ENCODE peak calls at places on chromosomes 16 and 17, in seven cellular contexts. P is HCT116, R is HepG2, L is SK-N-SH, G is H1, F is K562, M is GM12878. K is an unnamed sample.

GRCh38 chr16:11405331-11406176 is 60.3 kb downstream of the RMI2 start:
- DNase-seq in P (peak; percentile 34), R (peak; percentile 67), L (peak; percentile 59), G (peak; percentile 44), F (peak; percentile 56), M (no peak), K (no peak)

GRCh38 chr17:56593741-56594527 is 435 bp downstream of the NOG start:
- DNase-seq in P (no peak), R (peak; percentile 13), L (peak; percentile 84), G (no peak), F (no peak), M (no peak), K (peak; percentile 83)

GRCh38 chr17:66982011-66982508 is 17.6 kb downstream of the CACNG4 start:
- DNase-seq in P (no peak), R (no peak), L (no peak), G (no peak), F (no peak), M (no peak), K (no peak)

GRCh38 chr17:45149037-45149668 is 878 bp downstream of the HEXIM1 start:
- DNase-seq in P (peak; percentile 64), R (peak; percentile 87), L (peak; percentile 89), G (no peak), F (peak; percentile 93), M (no peak), K (peak; percentile 93)

GRCh38 chr16:19808061-19808621 is 76.5 kb downstream of the GPRC5B start:
- DNase-seq in P (no peak), R (no peak), L (no peak), G (no peak), F (no peak), M (peak; percentile 49), K (no peak)

GRCh38 chr16:65947951-65948350 is 418.5 kb upstream of the CDH5 start:
- DNase-seq in P (no peak), R (no peak), L (peak; percentile 31), G (no peak), F (no peak), M (no peak), K (no peak)

GRCh38 chr17:21474815-21475214 is 98.7 kb downstream of the KCNJ12 start:
- DNase-seq in P (no peak), R (no peak), L (no peak), G (no peak), F (no peak), M (no peak), K (no peak)

GRCh38 chr17:51124641-51125503 is 4.2 kb upstream of the SPAG9 start:
- DNase-seq in P (no peak), R (no peak), L (no peak), G (no peak), F (no peak), M (no peak), K (no peak)

GRCh38 chr17:67647482-67647881 is 70.3 kb upstream of the NOL11 start:
- DNase-seq in P (no peak), R (no peak), L (no peak), G (no peak), F (no peak), M (peak; percentile 67), K (no peak)

GRCh38 chr17:27608330-27609230 is 22.4 kb upstream of the LGALS9 start:
- DNase-seq in P (no peak), R (peak; percentile 13), L (no peak), G (no peak), F (no peak), M (no peak), K (no peak)

GRCh38 chr17:41140360-41141132 is at the start of gene KRTAP4-6:
- DNase-seq in P (no peak), R (peak; percentile 9), L (no peak), G (no peak), F (no peak), M (no peak), K (no peak)

GRCh38 chr16:23286131-23286532 is 16.0 kb upstream of the SCNN1B start:
- DNase-seq in P (no peak), R (no peak), L (no peak), G (no peak), F (no peak), M (no peak), K (no peak)

GRCh38 chr17:16989230-16989952 is 17.5 kb upstream of the TNFRSF13B start:
- DNase-seq in P (no peak), R (no peak), L (no peak), G (no peak), F (no peak), M (peak; percentile 87), K (no peak)

GRCh38 chr16:29909398-29909797 is 9.1 kb downstream of the ASPHD1 start:
- DNase-seq in P (no peak), R (no peak), L (no peak), G (no peak), F (no peak), M (no peak), K (no peak)

GRCh38 chr16:69114976-69115355 is 9.5 kb downstream of the HAS3 start:
- DNase-seq in P (no peak), R (no peak), L (no peak), G (no peak), F (no peak), M (no peak), K (no peak)

GRCh38 chr16:17555176-17555575 is 84.4 kb upstream of the XYLT1 start:
- DNase-seq in P (no peak), R (no peak), L (no peak), G (no peak), F (no peak), M (no peak), K (no peak)

GRCh38 chr17:79560527-79560926 is 50.3 kb downstream of the RBFOX3 start:
- DNase-seq in P (no peak), R (no peak), L (no peak), G (no peak), F (no peak), M (no peak), K (no peak)

GRCh38 chr17:79562806-79563141 is 48.1 kb downstream of the RBFOX3 start:
- DNase-seq in P (no peak), R (no peak), L (no peak), G (no peak), F (no peak), M (no peak), K (no peak)

GRCh38 chr17:79562117-79562805 is 48.6 kb downstream of the RBFOX3 start:
- DNase-seq in P (no peak), R (no peak), L (peak; percentile 67), G (no peak), F (no peak), M (no peak), K (no peak)

GRCh38 chr17:79563237-79564013 is 47.4 kb downstream of the RBFOX3 start:
- DNase-seq in P (peak; percentile 61), R (no peak), L (no peak), G (no peak), F (no peak), M (no peak), K (no peak)

DNA sequence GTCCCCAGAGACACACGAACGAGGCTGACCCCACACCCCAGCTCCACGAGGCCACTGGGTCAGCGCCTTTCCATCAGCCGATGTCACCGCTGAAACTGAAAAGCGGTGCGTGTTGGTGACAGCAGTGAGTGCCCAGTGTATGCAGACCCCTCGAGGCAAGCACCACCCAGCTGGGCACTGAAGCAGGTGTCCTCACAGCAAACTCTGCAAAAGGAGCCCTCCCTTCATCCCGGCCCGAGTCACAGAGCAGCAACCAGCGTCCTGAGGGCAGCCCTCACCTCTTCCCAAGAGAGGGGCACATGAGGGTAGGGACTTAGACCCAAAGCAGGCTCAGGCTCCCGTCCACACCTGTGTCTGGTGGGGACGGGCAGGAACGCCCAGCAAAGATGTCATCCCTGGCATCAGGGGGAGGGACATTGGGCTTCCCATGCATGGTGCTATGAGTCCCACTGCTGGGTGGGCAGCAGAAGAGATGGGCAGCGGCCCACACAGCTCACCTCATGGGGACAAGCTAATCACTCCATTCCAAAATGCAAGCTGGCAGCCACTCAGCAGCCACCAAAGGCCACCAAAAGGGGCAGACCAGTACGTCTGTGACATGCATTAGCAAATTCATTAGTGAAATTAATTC is 49.2 kb downstream of the RBFOX3 start:
- DNase-seq in P (no peak), R (no peak), L (no peak), G (no peak), F (no peak), M (no peak), K (no peak)
- TF ChIP-seq JUND in P (no peak), R (no peak), L (no peak), G (no peak), F (no peak), M (no peak), K (no peak)

DNA sequence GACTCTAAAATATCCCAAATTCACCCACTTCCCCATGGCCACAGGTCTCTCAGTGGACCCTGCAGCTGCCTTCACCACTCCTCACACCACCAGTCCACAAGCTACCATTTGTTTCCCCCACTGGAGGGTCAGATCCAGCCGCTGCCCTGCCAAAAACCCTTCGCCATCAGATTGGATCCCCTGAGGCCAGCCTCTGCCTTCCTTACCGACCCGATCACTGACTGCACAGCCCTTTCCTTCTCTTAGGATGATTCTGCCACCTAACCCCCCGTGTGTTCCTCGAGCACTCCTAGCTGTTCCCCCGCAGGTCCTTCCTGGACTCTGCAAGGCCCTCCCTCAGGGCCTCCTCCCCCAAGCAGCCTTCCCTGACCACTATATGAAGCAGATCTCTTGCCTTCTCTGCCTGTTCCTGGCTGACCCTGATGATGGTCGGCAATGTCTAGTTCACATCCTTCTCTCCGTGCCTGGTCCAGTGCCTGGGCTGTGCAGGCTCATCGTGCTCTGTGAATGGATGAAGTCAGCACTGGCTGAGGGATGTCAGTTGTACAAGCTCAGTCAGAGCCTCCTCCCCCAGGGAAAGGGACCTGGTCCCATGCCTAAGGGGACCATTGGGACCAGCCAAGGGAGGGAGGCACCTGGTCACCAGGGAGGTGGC is 46.0 kb downstream of the CPNE2 start:
- DNase-seq in P (no peak), R (no peak), L (peak; percentile 12), G (no peak), F (no peak), M (no peak), K (no peak)
- TF ChIP-seq JUND in P (no peak), R (no peak), L (no peak), G (no peak), F (no peak), M (no peak), K (no peak)

DNA sequence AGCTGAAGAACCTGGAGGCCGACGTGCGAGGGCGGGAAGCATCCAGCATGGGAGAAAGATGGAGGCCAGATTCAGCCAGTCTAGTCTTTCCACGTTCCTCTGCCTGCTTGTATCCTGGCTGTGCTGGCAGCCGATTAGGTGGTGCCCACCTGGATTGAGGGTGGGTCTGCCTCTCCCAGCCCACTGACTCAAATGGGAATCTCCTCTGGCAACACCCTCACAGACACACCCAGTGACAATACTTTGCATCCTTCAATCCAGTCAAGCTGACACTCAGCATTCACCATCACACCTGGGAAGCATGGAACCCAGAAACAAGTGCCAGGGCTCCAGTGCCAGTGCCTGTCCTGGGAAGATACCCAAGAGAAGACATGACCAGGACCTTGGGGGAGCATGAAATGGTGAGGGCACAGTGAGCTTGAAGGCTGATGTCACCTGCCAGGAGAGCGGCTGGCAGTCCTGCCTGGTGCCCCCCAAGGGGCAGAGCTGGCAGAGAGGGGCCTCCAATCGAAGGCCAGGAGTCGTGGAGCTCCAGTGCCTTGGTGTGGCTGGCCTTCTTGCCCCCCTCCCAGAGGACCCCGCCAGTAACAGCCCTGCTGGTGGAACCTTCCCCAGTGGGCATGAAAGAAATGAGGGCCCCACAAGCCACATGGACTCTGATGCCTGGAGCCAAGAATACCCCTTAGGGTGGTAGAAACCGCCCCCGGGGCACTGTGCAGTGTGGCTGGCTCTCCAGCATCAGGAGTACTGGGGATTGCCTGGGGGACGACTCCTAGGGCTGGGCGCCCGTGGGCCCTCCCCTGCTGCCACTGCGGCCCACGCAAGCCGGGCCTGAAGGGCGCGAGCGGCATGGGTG is 643 bp upstream of the NPB start:
- DNase-seq in P (no peak), R (no peak), L (no peak), G (no peak), F (no peak), M (no peak), K (no peak)
- TF ChIP-seq JUND in P (no peak), R (no peak), L (no peak), G (no peak), F (no peak), M (no peak), K (no peak)

GRCh38 chr16:88731699-88732098 is 25.4 kb downstream of the CTU2 start:
- DNase-seq in P (no peak), R (no peak), L (peak; percentile 93), G (no peak), F (no peak), M (no peak), K (no peak)
- TF ChIP-seq JUND in P (no peak), R (no peak), L (no peak), G (no peak), F (no peak), M (no peak), K (no peak)